ENCODE peak calls at places on chromosome 13, in eight cellular contexts. A is Panc1; M is pancreas; H is GM23338; I is cardiac muscle cell; W is heart right ventricle; Q is effector memory CD4-positive, alpha-beta T cell; J is keratinocyte. Y is an unnamed sample.
A peak's percentile ranks its signal among the peaks of the same experiment; 100 is the strongest.

GRCh38 chr13:61370520-61370919 is 45.1 kb downstream of the PCDH20 start:
- DNase-seq in W (no peak), A (no peak), J (no peak), I (no peak), H (no peak), M (no peak), Q (no peak), Y (no peak)

GRCh38 chr13:34179481-34179880 is 361.5 kb downstream of the RFC3 start:
- DNase-seq in M (no peak), J (no peak), A (no peak), H (peak; percentile 51), I (no peak), Q (no peak), W (no peak), Y (no peak)

GRCh38 chr13:113178070-113178895 is 19.8 kb downstream of the PROZ start:
- DNase-seq in I (peak; percentile 86), J (no peak), A (no peak), H (no peak), W (no peak), Q (no peak), M (no peak), Y (no peak)

GRCh38 chr13:48962281-48962680 is 13.4 kb upstream of the FNDC3A start:
- DNase-seq in W (no peak), J (no peak), I (peak; percentile 19), A (no peak), Q (no peak), M (no peak), H (no peak), Y (no peak)

GRCh38 chr13:66835040-66835628 is 395.0 kb downstream of the PCDH9 start:
- DNase-seq in M (peak; percentile 61), Q (no peak), H (no peak), J (no peak), I (peak; percentile 67), A (no peak), W (peak; percentile 90), Y (no peak)

GRCh38 chr13:47306991-47307390 is 410.1 kb upstream of the HTR2A start:
- DNase-seq in J (no peak), M (no peak), W (no peak), Q (no peak), A (no peak), H (no peak), I (no peak), Y (no peak)

GRCh38 chr13:51688937-51689336 is 104.7 kb downstream of the WDFY2 start:
- DNase-seq in A (no peak), J (no peak), H (peak; percentile 17), I (peak; percentile 15), W (no peak), Q (no peak), M (no peak), Y (no peak)

GRCh38 chr13:22012676-22013075 is 341.8 kb downstream of the FGF9 start:
- DNase-seq in H (no peak), M (no peak), Q (no peak), J (no peak), W (no peak), I (no peak), A (no peak), Y (no peak)

GRCh38 chr13:26867451-26868067 is 107.0 kb upstream of the GPR12 start:
- DNase-seq in H (peak; percentile 39), M (no peak), A (no peak), I (peak; percentile 45), J (no peak), W (no peak), Q (no peak), Y (peak; percentile 13)

GRCh38 chr13:42981853-42982252 is 10.2 kb downstream of the EPSTI1 start:
- DNase-seq in H (peak; percentile 35), M (no peak), J (no peak), Q (no peak), A (no peak), I (no peak), W (no peak), Y (no peak)

GRCh38 chr13:42136518-42136917 is 88.1 kb downstream of the DGKH start:
- DNase-seq in I (no peak), Q (no peak), M (no peak), J (no peak), A (no peak), W (no peak), H (no peak), Y (no peak)

GRCh38 chr13:37869756-37870488 is at the start of gene TRPC4:
- DNase-seq in H (peak; percentile 84), I (peak; percentile 83), M (peak; percentile 47), Q (no peak), A (no peak), J (no peak), W (peak; percentile 25), Y (no peak)

GRCh38 chr13:57633950-57634828 is 2.6 kb downstream of the PCDH17 start:
- DNase-seq in H (peak; percentile 74), I (no peak), M (peak; percentile 21), J (no peak), Q (no peak), W (peak; percentile 20), A (no peak), Y (no peak)

GRCh38 chr13:51453308-51453958 is 597 bp upstream of the INTS6 start:
- DNase-seq in J (no peak), A (no peak), H (peak; percentile 74), I (no peak), W (peak; percentile 85), M (peak; percentile 86), Q (peak; percentile 70), Y (peak; percentile 84)

GRCh38 chr13:38262211-38262610 is 87.4 kb upstream of the UFM1 start:
- DNase-seq in H (no peak), J (no peak), M (no peak), A (no peak), Q (no peak), I (peak; percentile 63), W (no peak), Y (no peak)

GRCh38 chr13:70016116-70016515 is 91.5 kb upstream of the ATXN8OS start:
- DNase-seq in M (no peak), H (no peak), I (no peak), Q (no peak), W (no peak), A (no peak), J (no peak), Y (no peak)

GRCh38 chr13:73340069-73340468 is 281.3 kb downstream of the KLF5 start:
- DNase-seq in I (no peak), M (no peak), J (no peak), W (no peak), Q (no peak), H (no peak), A (no peak), Y (no peak)

GRCh38 chr13:80921556-80921955 is 580.6 kb upstream of the SPRY2 start:
- DNase-seq in Q (no peak), W (no peak), H (no peak), M (no peak), A (no peak), I (peak; percentile 56), J (no peak), Y (no peak)

GRCh38 chr13:33183431-33184130 is 102.0 kb downstream of the STARD13 start:
- DNase-seq in M (no peak), W (no peak), A (no peak), Q (no peak), J (no peak), H (no peak), I (no peak), Y (no peak)

GRCh38 chr13:61706899-61707298 is 291.2 kb upstream of the PCDH20 start:
- DNase-seq in M (no peak), A (no peak), H (no peak), W (no peak), I (no peak), Q (no peak), J (no peak), Y (no peak)

GRCh38 chr13:28356506-28357064 is 138.3 kb downstream of the FLT1 start:
- DNase-seq in Q (no peak), M (no peak), J (no peak), A (no peak), I (peak; percentile 34), H (no peak), W (no peak), Y (no peak)

GRCh38 chr13:43797869-43798268 is 11.1 kb upstream of the ENOX1 start:
- DNase-seq in Q (no peak), M (no peak), A (no peak), J (no peak), I (peak; percentile 50), W (no peak), H (no peak), Y (no peak)

GRCh38 chr13:34358811-34359513 is 541.0 kb downstream of the RFC3 start:
- DNase-seq in W (no peak), Q (no peak), H (no peak), M (no peak), A (no peak), I (peak; percentile 52), J (peak; percentile 46), Y (no peak)

DNA sequence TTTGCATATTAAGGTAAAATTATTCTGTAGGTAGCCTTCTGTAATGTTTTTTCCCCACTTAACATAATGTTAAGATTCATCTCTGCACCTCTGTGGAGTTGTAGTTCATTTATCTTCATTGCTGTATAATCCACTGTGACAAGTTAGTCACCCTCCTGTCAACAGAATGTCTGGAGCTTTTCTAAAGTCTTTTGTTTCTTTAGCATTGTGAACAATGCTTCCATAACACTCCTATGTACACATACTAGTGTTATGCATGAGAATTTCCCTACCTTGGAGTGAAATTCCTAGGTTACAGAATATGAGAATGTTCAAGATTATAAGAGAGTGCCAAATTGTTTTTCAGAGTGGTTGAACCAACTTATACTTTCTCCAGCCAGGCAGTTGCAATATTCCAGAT is 113.5 kb downstream of the COG6 start:
- DNase-seq in H (no peak), A (no peak), Q (no peak), M (no peak), J (no peak), W (no peak), I (no peak), Y (no peak)
- H3K4me1 ChIP-seq in H (peaks cover 7% of the 10 kb centered on the region), A (no peaks in the 10 kb centered on the region), Q (peaks cover 4% of the 10 kb centered on the region), M (no peaks in the 10 kb centered on the region), J (peaks cover 5% of the 10 kb centered on the region), W (peaks cover 10% of the 10 kb centered on the region), I (no peaks in the 10 kb centered on the region), Y (peaks cover 5% of the 10 kb centered on the region)

GRCh38 chr13:76715621-76716020 is 170.6 kb downstream of the KCTD12 start:
- DNase-seq in Q (no peak), H (peak; percentile 24), W (no peak), I (no peak), J (no peak), A (no peak), M (no peak), Y (no peak)
- H3K4me1 ChIP-seq in Q (no peaks in the 10 kb centered on the region), H (peaks cover 6% of the 10 kb centered on the region), W (peaks cover 7% of the 10 kb centered on the region), I (no peaks in the 10 kb centered on the region), J (peaks cover 3% of the 10 kb centered on the region), A (no peaks in the 10 kb centered on the region), M (no peaks in the 10 kb centered on the region), Y (no peaks in the 10 kb centered on the region)

GRCh38 chr13:32039056-32039455 is 7.5 kb downstream of the FRY start:
- DNase-seq in I (no peak), M (no peak), W (no peak), A (no peak), H (no peak), Q (no peak), J (no peak), Y (no peak)
- H3K4me1 ChIP-seq in I (peaks cover 12% of the 10 kb centered on the region), M (peaks cover 18% of the 10 kb centered on the region), W (peaks cover 52% of the 10 kb centered on the region), A (no peaks in the 10 kb centered on the region), H (peaks cover 12% of the 10 kb centered on the region), Q (peaks cover 20% of the 10 kb centered on the region), J (no peaks in the 10 kb centered on the region), Y (no peaks in the 10 kb centered on the region)

GRCh38 chr13:35699805-35700204 is 223.3 kb upstream of the MAB21L1 start:
- DNase-seq in M (no peak), H (no peak), W (no peak), J (no peak), A (no peak), Q (no peak), I (peak; percentile 28), Y (no peak)
- H3K4me1 ChIP-seq in M (no peaks in the 10 kb centered on the region), H (peaks cover 24% of the 10 kb centered on the region), W (no peaks in the 10 kb centered on the region), J (no peaks in the 10 kb centered on the region), A (no peaks in the 10 kb centered on the region), Q (no peaks in the 10 kb centered on the region), I (no peaks in the 10 kb centered on the region), Y (no peaks in the 10 kb centered on the region)